ENCODE peak calls at places on chromosomes 16 and 17, in nine cellular contexts. F is activated CD8-positive, alpha-beta memory T cell treated with anti-CD3 and anti-CD28 coated beads for 48 hours; D is lung microvascular endothelial cell; C is ELR; S is stimulated activated CD8-positive, alpha-beta memory T cell treated with anti-CD3 and anti-CD28 coated beads, Interleukin-4, amount 100 ng/mL, for 1 hour; X is naive B cell; K is BE2C; I is GM19239; J is AG09309. N is an unnamed sample.
A peak's percentile ranks its signal among the peaks of the same experiment; 100 is the strongest.

GRCh38 chr17:47204722-47205418 is 4.3 kb upstream of the MYL4 start:
- DNase-seq in F (no peak), D (no peak), C (peak; percentile 42), S (no peak), X (peak; percentile 68), K (no peak), I (no peak), J (no peak), N (peak; percentile 51)

GRCh38 chr17:41782142-41782541 is 4.4 kb downstream of the JUP start:
- DNase-seq in F (no peak), D (peak; percentile 43), C (no peak), S (no peak), X (no peak), K (no peak), I (no peak), J (no peak), N (peak; percentile 66)

GRCh38 chr17:68293490-68294195 is 2.3 kb downstream of the ARSG start:
- DNase-seq in F (no peak), D (no peak), C (no peak), S (no peak), X (no peak), K (no peak), I (no peak), J (no peak), N (no peak)

GRCh38 chr16:8916541-8917225 is 34.5 kb downstream of the LITAFD start:
- DNase-seq in F (no peak), D (no peak), C (no peak), S (no peak), X (no peak), K (no peak), I (no peak), J (no peak), N (no peak)

GRCh38 chr17:83012873-83013778 is 66.3 kb upstream of the METRNL start:
- DNase-seq in F (no peak), D (no peak), C (peak; percentile 94), S (no peak), X (no peak), K (no peak), I (no peak), J (peak; percentile 85), N (peak; percentile 99)

GRCh38 chr16:69476920-69477418 is 52.5 kb downstream of the CYB5B start:
- DNase-seq in F (no peak), D (peak; percentile 33), C (peak; percentile 98), S (no peak), X (no peak), K (peak; percentile 32), I (no peak), J (peak; percentile 87), N (peak; percentile 88)

GRCh38 chr17:73878923-73879322 is 234.7 kb upstream of the SDK2 start:
- DNase-seq in F (no peak), D (no peak), C (no peak), S (no peak), X (no peak), K (no peak), I (no peak), J (no peak), N (no peak)

GRCh38 chr17:29248845-29249244 is 2.2 kb downstream of the CRYBA1 start:
- DNase-seq in F (no peak), D (no peak), C (no peak), S (no peak), X (no peak), K (no peak), I (no peak), J (no peak), N (peak; percentile 11)

GRCh38 chr17:56176101-56176500 is 22.8 kb downstream of the ANKFN1 start:
- DNase-seq in F (no peak), D (no peak), C (no peak), S (no peak), X (no peak), K (no peak), I (no peak), J (peak; percentile 38), N (no peak)

GRCh38 chr17:33202011-33202410 is 91.1 kb downstream of the ASIC2 start:
- DNase-seq in F (no peak), D (peak; percentile 17), C (no peak), S (no peak), X (no peak), K (no peak), I (no peak), J (no peak), N (peak; percentile 34)